ENCODE peak calls at places on chromosomes 4 and X, in five cellular contexts. T, N, W, V and H are unnamed samples.

GRCh38 chr4:1414831-1415680 is 8.8 kb upstream of the NKX1-1 start:
- DNase-seq in V (peak), W (peak), T (no peak), N (no peak), H (no peak)

GRCh38 chr4:6319530-6320150 is 50.0 kb downstream of the WFS1 start:
- DNase-seq in V (no peak), N (no peak), W (no peak), T (peak), H (no peak)

GRCh38 chrX:47456080-47456479 is 26.9 kb downstream of the ZNF41 start:
- DNase-seq in V (no peak), W (no peak), T (no peak), N (no peak), H (no peak)

GRCh38 chr4:136590440-136590839 is 941.9 kb downstream of the PCDH18 start:
- DNase-seq in T (no peak), N (no peak), W (peak), V (no peak), H (no peak)

GRCh38 chr4:42397256-42397634 is at the start of gene SHISA3:
- DNase-seq in V (peak), T (peak), N (no peak), W (no peak), H (no peak)

GRCh38 chr4:115219315-115219840 is 106.0 kb upstream of the NDST4 start:
- DNase-seq in V (no peak), W (no peak), N (no peak), T (no peak), H (no peak)

GRCh38 chrX:115268421-115268820 is 21.1 kb upstream of the LUZP4 start:
- DNase-seq in V (no peak), T (peak), W (no peak), N (peak), H (no peak)

GRCh38 chr4:36255575-36255974 is 11.3 kb upstream of the ARAP2 start:
- DNase-seq in W (no peak), V (no peak), T (no peak), N (no peak), H (no peak)

GRCh38 chr4:45951153-45951552 is 172.7 kb downstream of the GABRG1 start:
- DNase-seq in N (no peak), T (no peak), V (no peak), W (no peak), H (no peak)

GRCh38 chr4:7879127-7879526 is 60.5 kb downstream of the AFAP1 start:
- DNase-seq in V (no peak), W (no peak), T (no peak), N (no peak), H (no peak)
- H3K4me3 ChIP-seq in V (no peak), W (no peak), T (no peak), N (no peak), H (no peak)

DNA sequence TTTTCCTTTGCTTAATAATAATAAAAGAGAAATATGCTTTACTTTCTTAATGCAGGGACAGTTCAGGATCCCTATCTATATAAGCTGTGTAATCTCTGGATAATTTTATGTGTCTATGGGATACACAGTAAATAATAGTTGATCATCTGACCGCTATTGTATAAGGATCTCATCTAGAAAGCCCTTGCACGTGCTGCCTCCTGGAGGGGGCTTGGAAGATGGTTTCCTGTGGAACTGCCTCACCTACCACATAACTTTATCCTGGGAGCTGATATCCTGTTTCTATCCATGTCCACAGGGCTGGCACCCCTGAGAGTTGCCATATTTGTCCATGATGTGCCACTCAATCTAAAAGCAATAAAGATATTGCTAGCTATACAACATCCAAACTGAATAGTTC is 139.3 kb upstream of the FRMPD4 start:
- DNase-seq in W (no peak), N (peak), V (no peak), T (no peak), H (no peak)
- TF ChIP-seq CTCF in W (no peak), N (peak), V (no peak), T (no peak), H (no peak)

DNA sequence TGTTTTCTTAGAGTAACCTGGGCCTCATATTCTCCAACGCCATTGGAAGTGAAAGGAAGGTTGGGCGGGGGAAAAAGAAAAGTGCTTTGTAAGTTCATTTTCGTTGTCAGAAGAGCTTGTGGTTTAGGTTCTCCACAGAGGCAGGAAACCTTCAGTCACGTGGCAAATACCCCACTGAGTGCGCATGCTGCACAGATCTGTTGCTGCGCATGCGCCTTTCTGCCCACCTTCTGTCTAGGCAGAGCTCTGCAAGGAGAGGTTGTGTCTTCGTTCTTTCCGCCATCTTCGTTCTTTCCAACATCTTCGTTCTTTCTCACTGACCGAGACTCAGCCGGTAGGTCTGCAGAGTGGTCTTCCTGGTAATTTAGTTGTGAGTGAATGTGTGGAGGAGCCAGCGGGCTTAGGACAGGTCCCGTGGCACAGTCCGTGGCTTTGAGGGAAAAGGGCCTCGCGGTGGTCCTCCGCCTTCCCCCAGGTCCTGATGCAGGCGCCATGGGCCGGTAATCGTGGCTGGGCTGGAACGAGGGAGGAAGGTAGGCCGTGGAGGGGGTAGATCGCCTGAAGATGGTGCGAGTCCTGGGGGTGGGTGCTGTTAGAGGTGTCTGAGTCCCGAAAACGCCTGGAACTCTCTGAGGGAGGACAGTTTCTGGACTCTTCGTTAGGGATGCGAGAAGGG is at the start of gene PAGE5:
- DNase-seq in N (no peak), V (no peak), T (no peak), W (no peak), H (no peak)
- H3K4me3 ChIP-seq in N (no peak), V (no peak), T (no peak), W (no peak), H (no peak)

DNA sequence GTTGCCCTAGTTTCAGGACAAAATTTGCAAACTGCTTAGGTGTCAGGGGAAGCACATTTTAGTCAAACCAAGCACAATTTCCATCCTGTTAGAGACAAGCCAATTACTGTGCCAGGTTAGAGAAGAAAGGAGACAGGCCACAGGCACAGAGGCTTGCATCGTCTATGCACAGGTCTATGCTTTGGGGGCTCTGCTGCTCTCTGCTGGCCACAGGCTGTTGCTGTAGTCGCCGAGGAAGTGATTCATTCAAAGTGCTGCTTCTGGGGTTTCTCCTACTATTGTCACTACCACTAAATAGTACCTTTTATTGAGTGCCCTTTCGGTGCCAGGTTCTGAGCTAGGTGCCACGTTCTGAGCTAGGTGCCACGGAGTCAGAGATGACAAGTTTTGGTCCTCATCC is 45.5 kb downstream of the VGLL1 start:
- DNase-seq in N (peak), W (no peak), T (peak), V (peak), H (no peak)
- TF ChIP-seq CTCF in N (peak), W (no peak), T (peak), V (peak), H (peak)

DNA sequence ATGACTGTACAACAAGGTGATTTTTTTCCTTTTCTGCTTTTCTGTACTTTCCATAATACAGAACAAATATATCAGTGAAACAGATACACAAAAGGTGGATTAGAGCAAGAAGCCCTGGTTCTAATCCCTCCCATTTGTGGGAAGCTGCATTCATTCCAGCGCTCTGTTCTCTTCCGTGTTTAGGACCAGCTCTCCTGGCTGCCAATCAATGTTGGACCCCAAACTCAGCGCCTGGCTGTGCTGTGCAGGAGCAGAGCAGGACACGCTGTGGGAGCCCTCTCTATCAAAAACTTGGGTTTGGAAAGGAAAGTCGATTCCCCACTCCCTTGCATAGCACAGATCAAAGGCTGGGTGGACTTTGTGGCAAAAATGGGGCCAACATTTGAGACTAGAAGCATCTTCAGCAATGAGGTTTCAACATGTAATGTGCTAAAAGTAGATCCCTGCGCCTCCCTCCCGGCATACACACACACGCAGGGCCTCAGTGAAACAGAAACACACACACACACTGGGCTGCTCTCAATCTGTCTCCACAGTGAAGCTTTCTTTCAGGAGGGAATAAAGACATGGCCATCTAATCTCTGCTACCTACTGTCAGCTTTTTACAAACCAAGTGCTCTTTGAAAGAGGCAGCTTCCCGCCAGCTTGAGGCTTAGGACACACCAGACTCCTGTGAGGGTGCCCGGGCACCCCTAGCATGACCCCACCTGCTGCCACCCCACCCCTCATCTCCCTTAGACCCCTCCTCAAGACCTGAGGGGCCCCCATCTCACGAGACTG is 12.2 kb downstream of the WDR1 start:
- DNase-seq in V (no peak), W (no peak), T (no peak), N (peak), H (no peak)
- H3K4me3 ChIP-seq in V (no peak), W (no peak), T (no peak), N (no peak), H (no peak)

DNA sequence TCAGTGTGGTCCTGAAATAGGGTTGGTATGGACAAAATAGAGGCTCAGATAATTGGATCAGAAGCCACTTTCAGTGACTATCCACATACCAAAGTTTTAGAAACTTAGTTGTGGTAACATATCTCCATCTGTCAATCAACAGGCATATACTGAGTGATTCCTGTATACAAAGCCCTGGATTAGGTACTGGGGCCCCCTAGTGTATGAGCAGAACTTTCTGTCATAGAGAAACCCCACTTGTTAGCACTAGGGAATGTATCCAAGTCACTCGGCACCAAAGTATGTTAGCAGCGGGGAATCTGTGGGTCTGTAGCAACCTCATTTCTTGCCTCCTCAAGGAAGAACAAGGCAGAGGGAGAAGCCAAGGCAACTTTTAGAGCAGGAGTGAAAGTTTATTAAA is 50.7 kb downstream of the MAP7D3 start:
- DNase-seq in W (no peak), V (no peak), T (peak), N (peak), H (no peak)
- TF ChIP-seq CTCF in W (no peak), V (peak), T (peak), N (peak), H (peak)

GRCh38 chr4:94408549-94409374 is 43.0 kb upstream of the PDLIM5 start:
- DNase-seq in T (peak), V (no peak), N (peak), W (no peak), H (no peak)

GRCh38 chr4:94410678-94411206 is 41.0 kb upstream of the PDLIM5 start:
- DNase-seq in N (peak), V (no peak), W (peak), T (peak), H (peak)

GRCh38 chr4:94409375-94409679 is 42.4 kb upstream of the PDLIM5 start:
- DNase-seq in V (no peak), T (no peak), W (no peak), N (no peak), H (no peak)

GRCh38 chr4:94411296-94411695 is 40.4 kb upstream of the PDLIM5 start:
- DNase-seq in V (no peak), T (no peak), W (no peak), N (no peak), H (no peak)

DNA sequence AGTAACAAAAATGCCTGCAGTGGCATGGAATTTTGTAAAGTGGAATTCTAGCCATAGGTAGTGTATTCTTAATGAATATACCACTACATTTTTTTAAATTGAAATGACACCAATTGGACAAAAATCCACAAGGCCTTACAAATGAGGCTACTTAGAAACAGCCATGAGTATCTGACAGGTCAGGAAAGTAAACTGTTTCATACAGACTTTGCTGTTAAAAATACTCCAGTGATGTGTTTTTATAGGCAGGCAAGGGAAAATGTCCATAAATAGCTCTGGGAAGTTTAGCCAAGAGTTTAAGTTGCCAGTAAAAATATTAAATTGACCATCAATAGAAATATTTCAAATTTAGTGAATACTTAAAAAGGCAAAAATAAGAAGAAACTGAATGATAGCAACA is 41.8 kb upstream of the PDLIM5 start:
- DNase-seq in V (no peak), N (peak), W (no peak), T (peak), H (no peak)
- H3K4me3 ChIP-seq in V (no peak), N (no peak), W (no peak), T (no peak), H (no peak)

GRCh38 chrX:153379971-153380581 is 21.1 kb downstream of the PNMA6E start:
- DNase-seq in N (peak), V (no peak), W (no peak), T (no peak), H (no peak)

GRCh38 chrX:153382563-153383482 is 18.3 kb downstream of the PNMA6E start:
- DNase-seq in W (no peak), T (no peak), V (no peak), N (no peak), H (no peak)

GRCh38 chrX:153379508-153379907 is 21.6 kb downstream of the PNMA6E start:
- DNase-seq in T (no peak), N (no peak), W (no peak), V (no peak), H (no peak)

GRCh38 chrX:153380691-153381090 is 20.5 kb downstream of the PNMA6E start:
- DNase-seq in V (no peak), T (no peak), W (no peak), N (peak), H (no peak)

DNA sequence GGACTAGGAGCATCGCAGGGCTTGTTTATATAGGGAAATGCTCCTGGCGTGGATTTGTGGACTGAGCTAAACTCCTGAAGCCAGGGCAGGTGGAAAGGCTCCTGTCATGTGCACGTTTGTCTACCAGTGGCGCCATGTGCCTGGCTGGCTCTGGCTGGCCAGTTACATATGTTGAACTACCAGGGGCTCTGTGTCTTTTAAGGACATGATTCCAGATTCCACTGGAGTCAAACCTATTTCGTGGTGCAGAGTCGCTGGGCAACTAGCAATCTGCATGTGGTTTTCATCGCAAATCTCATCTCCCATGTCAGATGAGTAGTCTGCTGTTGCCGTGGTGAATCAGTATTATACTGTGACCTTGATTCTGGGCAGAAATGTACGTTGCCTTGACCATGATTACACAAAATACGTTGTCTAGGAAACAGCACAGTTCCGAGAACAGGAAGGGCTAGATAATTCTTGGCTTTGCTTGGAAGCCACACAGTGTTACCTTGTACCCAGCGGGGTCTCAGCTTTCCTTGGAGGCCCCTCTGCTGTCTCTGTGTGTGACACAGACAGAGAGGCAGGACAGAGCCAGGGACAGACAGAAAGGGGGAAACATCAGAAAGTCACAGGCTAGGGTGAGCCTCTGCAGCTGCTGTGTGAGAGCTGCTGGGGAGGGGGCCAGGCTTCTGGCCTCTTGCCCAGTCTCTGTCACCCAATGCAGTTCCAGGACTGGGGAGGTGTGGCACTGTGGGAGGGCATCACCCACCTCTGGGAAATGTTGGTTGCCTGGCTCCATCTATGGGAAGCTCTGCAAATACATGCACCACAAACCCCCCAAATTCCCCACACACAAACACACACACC is 19.2 kb downstream of the PNMA6E start:
- DNase-seq in N (peak), T (peak), V (no peak), W (no peak), H (peak)
- TF ChIP-seq CTCF in N (peak), T (peak), V (no peak), W (no peak), H (no peak)

GRCh38 chr4:39106011-39106410 is 44.0 kb downstream of the KLHL5 start:
- DNase-seq in W (no peak), V (no peak), N (no peak), T (no peak), H (no peak)

GRCh38 chr4:39103291-39103690 is 41.3 kb downstream of the KLHL5 start:
- DNase-seq in V (no peak), N (peak), W (no peak), T (peak), H (no peak)

GRCh38 chr4:39102297-39102696 is 40.3 kb downstream of the KLHL5 start:
- DNase-seq in W (no peak), T (no peak), N (peak), V (no peak), H (no peak)

DNA sequence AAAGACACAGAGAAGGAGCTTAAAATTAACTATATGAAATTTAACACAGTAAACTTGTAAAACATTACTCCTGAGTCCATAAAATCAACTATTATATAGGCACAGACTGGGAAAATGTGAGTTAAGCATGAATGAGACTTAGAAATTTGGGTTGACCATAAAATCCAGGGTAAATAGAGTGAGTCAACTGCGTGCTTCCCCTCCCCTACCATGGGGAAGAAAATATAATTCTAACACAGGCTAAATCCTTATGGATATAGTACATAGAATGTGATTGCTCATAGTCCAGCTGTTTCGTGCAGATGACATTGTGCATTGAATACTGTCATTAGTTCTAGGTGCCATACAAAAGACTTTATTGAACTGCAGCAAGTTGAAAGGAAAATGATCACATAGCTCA is 42.2 kb downstream of the KLHL5 start:
- DNase-seq in V (no peak), N (no peak), W (no peak), T (no peak), H (no peak)
- H3K4me3 ChIP-seq in V (no peak), N (no peak), W (no peak), T (no peak), H (no peak)

GRCh38 chrX:151155234-151155633 is 21.1 kb upstream of the GPR50 start:
- DNase-seq in T (no peak), W (no peak), N (no peak), V (no peak), H (no peak)

GRCh38 chrX:151151668-151152267 is 24.6 kb upstream of the GPR50 start:
- DNase-seq in W (no peak), V (peak), T (peak), N (peak), H (no peak)

GRCh38 chrX:151153086-151153485 is 23.3 kb upstream of the GPR50 start:
- DNase-seq in V (no peak), N (peak), W (no peak), T (peak), H (no peak)
- TF ChIP-seq CTCF in V (no peak), N (peak), W (no peak), T (peak), H (peak)